ENCODE peak calls at places on chromosomes 3 and 15, in six cellular contexts. Z is gastrocnemius medialis; D is activated naive CD8-positive, alpha-beta T cell treated with anti-CD3 and anti-CD28 coated beads, Interleukin-2, amount 10 ng/mL, durations not matched to agents 7 days and 5 days; V is left lung; X is stimulated activated naive B cell treated with anti-CD40 and anti-IgM and Interleukin-4, amounts not matched to agents 10 μg/mL and 1 μg/mL and 100 μg/mL, for 72 hours; A is activated T-cell treated with anti-CD3 and anti-CD28 coated beads, Interleukin-2, amount 50 U/mL, for 4 hours. C is an unnamed sample.

GRCh38 chr3:127889976-127890650 is 24.9 kb upstream of the KBTBD12 start:
- ATAC-seq in Z (no peak), D (no peak), V (no peak), X (peak; percentile 42), A (no peak), C (no peak)

GRCh38 chr3:27591811-27592210 is 107.6 kb upstream of the SLC4A7 start:
- ATAC-seq in Z (no peak), D (peak; percentile 53), V (no peak), X (peak; percentile 36), A (no peak), C (no peak)

GRCh38 chr15:41827290-41827879 is 507 bp upstream of the JMJD7 start:
- ATAC-seq in Z (peak; percentile 10), D (peak; percentile 2), V (peak; percentile 25), X (peak; percentile 17), A (peak; percentile 10), C (peak; percentile 9)

GRCh38 chr3:87082806-87083440 is 92.0 kb upstream of the VGLL3 start:
- ATAC-seq in Z (no peak), D (no peak), V (peak; percentile 92), X (peak; percentile 68), A (no peak), C (peak; percentile 90)

GRCh38 chr3:52346623-52347530 is 30.8 kb downstream of the DNAH1 start:
- ATAC-seq in Z (peak; percentile 81), D (no peak), V (no peak), X (no peak), A (no peak), C (peak; percentile 37)

GRCh38 chr15:62962101-62962995 is 80.2 kb upstream of the TPM1 start:
- ATAC-seq in Z (no peak), D (no peak), V (no peak), X (no peak), A (no peak), C (no peak)

GRCh38 chr3:63895422-63896189 is 16.6 kb downstream of the SCAANT1 start:
- ATAC-seq in Z (no peak), D (no peak), V (no peak), X (no peak), A (peak; percentile 27), C (no peak)

GRCh38 chr15:52804526-52805081 is 14.5 kb upstream of the ONECUT1 start:
- ATAC-seq in Z (no peak), D (no peak), V (no peak), X (no peak), A (no peak), C (peak; percentile 15)

GRCh38 chr15:34374816-34375215 is 7.8 kb upstream of the LPCAT4 start:
- ATAC-seq in Z (no peak), D (no peak), V (no peak), X (no peak), A (no peak), C (no peak)

GRCh38 chr3:124396397-124396796 is 333.9 kb upstream of the UMPS start:
- ATAC-seq in Z (no peak), D (no peak), V (no peak), X (no peak), A (no peak), C (no peak)

C was measured in SK-N-SH treated with all-trans-retinoic acid at 6 μM for 48 hours.